ENCODE peak calls at places on chromosomes 7 and 10, in six cellular contexts. One of them, this sample, is unnamed.

GRCh38 chr10:4250497-4250887 is 465.5 kb upstream of the KLF6 start:
- DNase-seq in right lobe of liver: no peak
- DNase-seq in PC-9: no peak
- DNase-seq in CD4-positive, alpha-beta T cell: no peak
- DNase-seq in Calu3: no peak
- DNase-seq in epithelial cell of esophagus: no peak
- DNase-seq in this sample: no peak

GRCh38 chr7:130430841-130431713 is 9.7 kb downstream of the CEP41 start:
- DNase-seq in right lobe of liver: no peak
- DNase-seq in PC-9: no peak
- DNase-seq in CD4-positive, alpha-beta T cell: no peak
- DNase-seq in Calu3: no peak
- DNase-seq in epithelial cell of esophagus: peak; percentile 22
- DNase-seq in this sample: no peak

GRCh38 chr10:24384954-24385353 is 176.0 kb downstream of the KIAA1217 start:
- DNase-seq in right lobe of liver: no peak
- DNase-seq in PC-9: no peak
- DNase-seq in CD4-positive, alpha-beta T cell: no peak
- DNase-seq in Calu3: no peak
- DNase-seq in epithelial cell of esophagus: no peak
- DNase-seq in this sample: no peak

GRCh38 chr10:33477291-33478088 is 143.0 kb upstream of the NRP1 start:
- DNase-seq in right lobe of liver: no peak
- DNase-seq in PC-9: no peak
- DNase-seq in CD4-positive, alpha-beta T cell: no peak
- DNase-seq in Calu3: no peak
- DNase-seq in epithelial cell of esophagus: no peak
- DNase-seq in this sample: no peak

GRCh38 chr7:51224811-51225581 is 91.6 kb downstream of the COBL start:
- DNase-seq in right lobe of liver: peak; percentile 62
- DNase-seq in PC-9: peak; percentile 72
- DNase-seq in CD4-positive, alpha-beta T cell: no peak
- DNase-seq in Calu3: peak; percentile 86
- DNase-seq in epithelial cell of esophagus: peak; percentile 75
- DNase-seq in this sample: no peak

GRCh38 chr10:66162560-66163143 is 763.2 kb upstream of the LRRTM3 start:
- DNase-seq in right lobe of liver: no peak
- DNase-seq in PC-9: no peak
- DNase-seq in CD4-positive, alpha-beta T cell: no peak
- DNase-seq in Calu3: no peak
- DNase-seq in epithelial cell of esophagus: peak; percentile 75
- DNase-seq in this sample: no peak

GRCh38 chr10:125006921-125007391 is 65.0 kb downstream of the ZRANB1 start:
- DNase-seq in right lobe of liver: no peak
- DNase-seq in PC-9: no peak
- DNase-seq in CD4-positive, alpha-beta T cell: no peak
- DNase-seq in Calu3: no peak
- DNase-seq in epithelial cell of esophagus: no peak
- DNase-seq in this sample: no peak

GRCh38 chr7:28904539-28905143 is 53.5 kb downstream of the TRIL start:
- DNase-seq in right lobe of liver: peak; percentile 54
- DNase-seq in PC-9: no peak
- DNase-seq in CD4-positive, alpha-beta T cell: no peak
- DNase-seq in Calu3: no peak
- DNase-seq in epithelial cell of esophagus: peak; percentile 15
- DNase-seq in this sample: no peak

GRCh38 chr7:47382200-47382599 is 199.7 kb downstream of the TNS3 start:
- DNase-seq in right lobe of liver: no peak
- DNase-seq in PC-9: no peak
- DNase-seq in CD4-positive, alpha-beta T cell: no peak
- DNase-seq in Calu3: no peak
- DNase-seq in epithelial cell of esophagus: no peak
- DNase-seq in this sample: no peak

GRCh38 chr10:30387646-30388243 is 38.7 kb upstream of the MTPAP start:
- DNase-seq in right lobe of liver: no peak
- DNase-seq in PC-9: peak; percentile 81
- DNase-seq in CD4-positive, alpha-beta T cell: no peak
- DNase-seq in Calu3: peak; percentile 56
- DNase-seq in epithelial cell of esophagus: peak; percentile 66
- DNase-seq in this sample: no peak

GRCh38 chr10:125002423-125003145 is 60.7 kb downstream of the ZRANB1 start:
- DNase-seq in right lobe of liver: peak; percentile 42
- DNase-seq in PC-9: no peak
- DNase-seq in CD4-positive, alpha-beta T cell: no peak
- DNase-seq in Calu3: no peak
- DNase-seq in epithelial cell of esophagus: no peak
- DNase-seq in this sample: no peak

GRCh38 chr10:118800920-118801319 is 46.1 kb upstream of the CACUL1 start:
- DNase-seq in right lobe of liver: peak; percentile 59
- DNase-seq in PC-9: no peak
- DNase-seq in CD4-positive, alpha-beta T cell: no peak
- DNase-seq in Calu3: peak; percentile 52
- DNase-seq in epithelial cell of esophagus: peak; percentile 50
- DNase-seq in this sample: no peak

GRCh38 chr10:49131507-49132385 is 2.1 kb downstream of the FAM170B start:
- DNase-seq in right lobe of liver: no peak
- DNase-seq in PC-9: peak; percentile 6
- DNase-seq in CD4-positive, alpha-beta T cell: no peak
- DNase-seq in Calu3: no peak
- DNase-seq in epithelial cell of esophagus: no peak
- DNase-seq in this sample: no peak

GRCh38 chr10:89867964-89868363 is 166.6 kb downstream of the KIF20B start:
- DNase-seq in right lobe of liver: no peak
- DNase-seq in PC-9: peak; percentile 43
- DNase-seq in CD4-positive, alpha-beta T cell: no peak
- DNase-seq in Calu3: no peak
- DNase-seq in epithelial cell of esophagus: peak; percentile 64
- DNase-seq in this sample: no peak

GRCh38 chr10:101558206-101558605 is 29.9 kb downstream of the POLL start:
- DNase-seq in right lobe of liver: no peak
- DNase-seq in PC-9: no peak
- DNase-seq in CD4-positive, alpha-beta T cell: no peak
- DNase-seq in Calu3: no peak
- DNase-seq in epithelial cell of esophagus: peak; percentile 94
- DNase-seq in this sample: no peak

GRCh38 chr7:33757563-33758165 is 147.7 kb upstream of the BMPER start:
- DNase-seq in right lobe of liver: no peak
- DNase-seq in PC-9: no peak
- DNase-seq in CD4-positive, alpha-beta T cell: no peak
- DNase-seq in Calu3: peak; percentile 53
- DNase-seq in epithelial cell of esophagus: peak; percentile 62
- DNase-seq in this sample: no peak

GRCh38 chr10:607545-608196 is 81.8 kb downstream of the DIP2C start:
- DNase-seq in right lobe of liver: no peak
- DNase-seq in PC-9: no peak
- DNase-seq in CD4-positive, alpha-beta T cell: no peak
- DNase-seq in Calu3: no peak
- DNase-seq in epithelial cell of esophagus: no peak
- DNase-seq in this sample: no peak

GRCh38 chr7:39758234-39758970 is 135.0 kb downstream of the RALA start:
- DNase-seq in right lobe of liver: no peak
- DNase-seq in PC-9: no peak
- DNase-seq in CD4-positive, alpha-beta T cell: no peak
- DNase-seq in Calu3: peak; percentile 54
- DNase-seq in epithelial cell of esophagus: no peak
- DNase-seq in this sample: no peak

GRCh38 chr10:117272195-117273076 is 31.5 kb downstream of the SLC18A2 start:
- DNase-seq in right lobe of liver: no peak
- DNase-seq in PC-9: no peak
- DNase-seq in CD4-positive, alpha-beta T cell: no peak
- DNase-seq in Calu3: no peak
- DNase-seq in epithelial cell of esophagus: no peak
- DNase-seq in this sample: no peak

GRCh38 chr10:51951601-51952000 is 252.2 kb upstream of the CSTF2T start:
- DNase-seq in right lobe of liver: no peak
- DNase-seq in PC-9: no peak
- DNase-seq in CD4-positive, alpha-beta T cell: no peak
- DNase-seq in Calu3: no peak
- DNase-seq in epithelial cell of esophagus: no peak
- DNase-seq in this sample: no peak

GRCh38 chr7:116776610-116777289 is 85.6 kb upstream of the CAPZA2 start:
- DNase-seq in right lobe of liver: no peak
- DNase-seq in PC-9: peak; percentile 88
- DNase-seq in CD4-positive, alpha-beta T cell: no peak
- DNase-seq in Calu3: peak; percentile 67
- DNase-seq in epithelial cell of esophagus: peak; percentile 96
- DNase-seq in this sample: no peak

GRCh38 chr7:29331163-29331562 is 136.6 kb downstream of the CHN2 start:
- DNase-seq in right lobe of liver: no peak
- DNase-seq in PC-9: no peak
- DNase-seq in CD4-positive, alpha-beta T cell: no peak
- DNase-seq in Calu3: no peak
- DNase-seq in epithelial cell of esophagus: no peak
- DNase-seq in this sample: no peak

GRCh38 chr7:45980973-45981372 is 59.9 kb upstream of the IGFBP3 start:
- DNase-seq in right lobe of liver: no peak
- DNase-seq in PC-9: peak; percentile 59
- DNase-seq in CD4-positive, alpha-beta T cell: no peak
- DNase-seq in Calu3: no peak
- DNase-seq in epithelial cell of esophagus: peak; percentile 45
- DNase-seq in this sample: no peak

GRCh38 chr10:68831961-68832455 is 4.7 kb downstream of the STOX1 start:
- DNase-seq in right lobe of liver: no peak
- DNase-seq in PC-9: no peak
- DNase-seq in CD4-positive, alpha-beta T cell: no peak
- DNase-seq in Calu3: peak; percentile 12
- DNase-seq in epithelial cell of esophagus: peak; percentile 10
- DNase-seq in this sample: no peak

GRCh38 chr10:520402-520787 is 169.1 kb downstream of the DIP2C start:
- DNase-seq in right lobe of liver: no peak
- DNase-seq in PC-9: no peak
- DNase-seq in CD4-positive, alpha-beta T cell: no peak
- DNase-seq in Calu3: no peak
- DNase-seq in epithelial cell of esophagus: peak; percentile 90
- DNase-seq in this sample: no peak

GRCh38 chr10:61028861-61029361 is 84.9 kb upstream of the RHOBTB1 start:
- DNase-seq in right lobe of liver: no peak
- DNase-seq in PC-9: no peak
- DNase-seq in CD4-positive, alpha-beta T cell: no peak
- DNase-seq in Calu3: no peak
- DNase-seq in epithelial cell of esophagus: no peak
- DNase-seq in this sample: no peak

GRCh38 chr10:127919418-127920191 is 12.7 kb downstream of the PTPRE start:
- DNase-seq in right lobe of liver: no peak
- DNase-seq in PC-9: peak; percentile 65
- DNase-seq in CD4-positive, alpha-beta T cell: no peak
- DNase-seq in Calu3: no peak
- DNase-seq in epithelial cell of esophagus: no peak
- DNase-seq in this sample: no peak

GRCh38 chr7:1552200-1552599 is 3.8 kb downstream of the TMEM184A start:
- DNase-seq in right lobe of liver: no peak
- DNase-seq in PC-9: no peak
- DNase-seq in CD4-positive, alpha-beta T cell: no peak
- DNase-seq in Calu3: no peak
- DNase-seq in epithelial cell of esophagus: no peak
- DNase-seq in this sample: no peak

DNA sequence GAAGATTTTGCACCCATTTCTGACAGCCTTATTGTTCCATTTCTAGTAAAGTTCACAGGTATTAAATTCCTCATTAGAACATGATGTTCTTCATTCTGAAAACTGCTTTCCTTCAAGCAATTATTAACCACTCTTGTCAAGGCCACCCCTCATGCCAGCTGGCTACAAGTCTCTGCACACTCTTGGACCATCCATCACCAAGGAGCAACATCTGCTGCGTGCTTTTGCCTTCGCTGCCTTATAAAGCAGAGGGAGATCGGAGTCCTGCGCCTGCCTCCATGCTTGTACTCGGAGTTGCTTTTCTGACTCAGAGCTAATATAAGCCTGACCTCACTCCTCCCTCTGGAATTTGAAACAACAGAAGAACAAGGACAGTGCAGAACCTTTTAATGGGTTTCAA is 529.9 kb upstream of the DPP6 start:
- DNase-seq in right lobe of liver: no peak
- DNase-seq in PC-9: no peak
- DNase-seq in CD4-positive, alpha-beta T cell: no peak
- DNase-seq in Calu3: no peak
- DNase-seq in epithelial cell of esophagus: no peak
- DNase-seq in this sample: no peak
- TF ChIP-seq CTCF in right lobe of liver: no peak
- TF ChIP-seq CTCF in PC-9: no peak
- TF ChIP-seq CTCF in CD4-positive, alpha-beta T cell: no peak
- TF ChIP-seq CTCF in Calu3: no peak
- TF ChIP-seq CTCF in epithelial cell of esophagus: no peak
- TF ChIP-seq CTCF in this sample: no peak

GRCh38 chr10:83229991-83230390 is 909.3 kb upstream of the GHITM start:
- DNase-seq in right lobe of liver: no peak
- DNase-seq in PC-9: no peak
- DNase-seq in CD4-positive, alpha-beta T cell: no peak
- DNase-seq in Calu3: no peak
- DNase-seq in epithelial cell of esophagus: no peak
- DNase-seq in this sample: no peak
- TF ChIP-seq CTCF in right lobe of liver: no peak
- TF ChIP-seq CTCF in PC-9: no peak
- TF ChIP-seq CTCF in CD4-positive, alpha-beta T cell: no peak
- TF ChIP-seq CTCF in Calu3: no peak
- TF ChIP-seq CTCF in epithelial cell of esophagus: no peak
- TF ChIP-seq CTCF in this sample: no peak

DNA sequence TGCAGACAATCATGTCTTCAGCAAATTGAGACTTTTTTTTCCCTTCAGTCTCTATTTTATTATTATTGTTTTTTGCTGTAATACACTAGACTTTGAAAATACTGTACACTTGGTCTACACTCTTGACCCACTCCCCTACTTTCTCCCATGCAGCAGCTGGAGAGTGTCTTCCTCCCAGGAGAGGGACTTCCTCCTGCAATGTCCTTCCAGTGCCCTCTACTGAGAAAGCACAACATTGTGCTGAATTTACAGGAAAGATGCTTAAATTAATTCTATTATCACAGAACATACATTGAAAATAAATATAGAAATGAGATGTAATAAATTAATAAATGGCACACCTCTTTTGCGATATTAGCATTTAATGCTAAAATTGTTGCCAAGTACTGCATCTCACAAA is 411.3 kb downstream of the CCSER2 start:
- DNase-seq in right lobe of liver: no peak
- DNase-seq in PC-9: no peak
- DNase-seq in CD4-positive, alpha-beta T cell: no peak
- DNase-seq in Calu3: no peak
- DNase-seq in epithelial cell of esophagus: no peak
- DNase-seq in this sample: no peak
- TF ChIP-seq CTCF in right lobe of liver: no peak
- TF ChIP-seq CTCF in PC-9: no peak
- TF ChIP-seq CTCF in CD4-positive, alpha-beta T cell: no peak
- TF ChIP-seq CTCF in Calu3: no peak
- TF ChIP-seq CTCF in epithelial cell of esophagus: peak; percentile 9
- TF ChIP-seq CTCF in this sample: no peak

DNA sequence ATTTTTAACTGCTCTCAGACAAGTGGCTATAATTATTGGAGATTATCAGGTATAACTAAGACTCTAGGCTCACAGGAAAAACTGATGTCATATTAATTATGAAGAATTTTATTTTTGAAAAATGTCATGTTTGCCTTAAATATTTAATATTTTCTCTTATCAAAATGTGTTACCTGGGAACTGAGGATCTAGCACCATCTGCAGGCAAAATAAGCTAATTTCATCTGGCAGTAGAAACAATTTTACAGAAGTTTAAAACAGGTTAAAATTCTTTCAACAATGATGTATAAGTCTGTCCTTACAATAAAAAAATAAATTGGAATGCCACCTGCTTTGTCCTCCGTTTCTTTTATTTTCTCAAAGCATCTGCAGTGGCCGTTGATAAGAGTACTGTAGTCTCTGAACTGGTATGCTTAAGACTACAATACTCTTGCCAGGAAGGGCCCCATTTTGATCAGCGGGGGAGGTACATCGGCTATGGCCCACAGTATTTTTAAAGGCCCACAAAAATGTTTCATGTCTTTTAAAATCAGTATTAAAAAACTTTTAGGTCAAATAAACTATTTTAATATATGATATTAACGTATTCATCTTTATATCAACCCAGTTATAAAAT is 81.3 kb downstream of the VWDE start:
- DNase-seq in right lobe of liver: no peak
- DNase-seq in PC-9: no peak
- DNase-seq in CD4-positive, alpha-beta T cell: no peak
- DNase-seq in Calu3: peak; percentile 21
- DNase-seq in epithelial cell of esophagus: peak; percentile 41
- DNase-seq in this sample: no peak
- TF ChIP-seq CTCF in right lobe of liver: peak; percentile 71
- TF ChIP-seq CTCF in PC-9: peak; percentile 88
- TF ChIP-seq CTCF in CD4-positive, alpha-beta T cell: peak; percentile 86
- TF ChIP-seq CTCF in Calu3: peak; percentile 74
- TF ChIP-seq CTCF in epithelial cell of esophagus: peak; percentile 69
- TF ChIP-seq CTCF in this sample: peak; percentile 68